ENCODE peak calls at places on chromosomes 13 and 19, in seven cellular contexts. G is neural crest cell, B is ecto neural progenitor cell, H is thoracic aorta, W is H7, S is C1 segment of cervical spinal cord, M is hypothalamus. E is an unnamed sample.

GRCh38 chr13:43785681-43786471 is 896 bp downstream of the ENOX1 start:
- DNase-seq in H (peak), B (peak), G (peak), S (peak), M (peak), W (peak), E (no peak)

GRCh38 chr19:29326351-29326750 is 113.4 kb upstream of the UQCRFS1 start:
- DNase-seq in W (peak), H (no peak), B (peak), G (no peak), M (no peak), S (no peak), E (no peak)

GRCh38 chr19:11555246-11555645 is 3.8 kb downstream of the ELOF1 start:
- DNase-seq in W (no peak), H (no peak), G (no peak), S (no peak), B (no peak), M (no peak), E (no peak)

GRCh38 chr19:3570619-3571018 is 2.1 kb upstream of the HMG20B start:
- DNase-seq in B (no peak), G (no peak), S (no peak), H (no peak), W (no peak), M (peak), E (no peak)

GRCh38 chr13:36193151-36193855 is 21.1 kb downstream of the SOHLH2 start:
- DNase-seq in G (no peak), H (no peak), B (no peak), S (no peak), W (no peak), M (no peak), E (peak)

GRCh38 chr19:49272204-49272603 is 52.8 kb downstream of the SLC6A16 start:
- DNase-seq in B (no peak), W (no peak), G (no peak), M (no peak), S (no peak), H (no peak), E (peak)

GRCh38 chr19:17090501-17091074 is 15.0 kb downstream of the MYO9B start:
- DNase-seq in S (no peak), B (no peak), W (no peak), G (no peak), H (no peak), M (peak), E (no peak)

GRCh38 chr19:10551698-10552301 is 8.1 kb downstream of the ATG4D start:
- DNase-seq in S (no peak), H (no peak), G (no peak), B (no peak), M (no peak), W (peak), E (no peak)

GRCh38 chr19:49690656-49691242 is at the start of gene CPT1C:
- DNase-seq in H (no peak), W (peak), M (peak), S (no peak), G (peak), B (peak), E (no peak)

GRCh38 chr13:52743988-52744387 is 4.4 kb upstream of the CNMD start:
- DNase-seq in G (no peak), W (no peak), M (no peak), H (no peak), B (no peak), S (no peak), E (no peak)

GRCh38 chr19:24099829-24100228 is 12.8 kb downstream of the ZNF254 start:
- DNase-seq in B (no peak), H (no peak), M (no peak), S (no peak), W (no peak), G (no peak), E (no peak)

GRCh38 chr19:30783212-30783611 is 411.0 kb downstream of the ZNF536 start:
- DNase-seq in B (no peak), W (no peak), M (no peak), H (no peak), G (no peak), S (no peak), E (no peak)

GRCh38 chr13:57633950-57634828 is 2.6 kb downstream of the PCDH17 start:
- DNase-seq in B (peak), H (no peak), S (no peak), G (peak), M (peak), W (peak), E (no peak)

GRCh38 chr13:50589651-50590054 is 253.8 kb downstream of the DLEU7 start:
- DNase-seq in B (no peak), S (no peak), G (no peak), W (no peak), H (no peak), M (no peak), E (peak)

GRCh38 chr19:7227735-7228134 is 66.5 kb downstream of the INSR start:
- DNase-seq in G (no peak), H (no peak), W (no peak), S (no peak), M (no peak), B (no peak), E (no peak)

GRCh38 chr13:75473472-75473871 is 8.5 kb downstream of the TBC1D4 start:
- DNase-seq in H (no peak), G (no peak), W (no peak), B (no peak), S (no peak), M (no peak), E (no peak)

GRCh38 chr13:24264976-24265375 is 44.4 kb upstream of the C1QTNF9 start:
- DNase-seq in S (no peak), H (no peak), M (no peak), W (no peak), G (no peak), B (no peak), E (no peak)

GRCh38 chr13:36363464-36363863 is 17.3 kb upstream of the SPART start:
- DNase-seq in M (no peak), G (no peak), H (no peak), S (no peak), B (no peak), W (no peak), E (no peak)

GRCh38 chr19:17441241-17442135 is 7.0 kb downstream of the TMEM221 start:
- DNase-seq in S (no peak), G (peak), B (no peak), H (no peak), W (peak), M (no peak), E (no peak)

GRCh38 chr19:38361633-38362075 is 12.7 kb upstream of the PSMD8 start:
- DNase-seq in G (peak), W (peak), B (peak), M (peak), S (no peak), H (no peak), E (no peak)

GRCh38 chr13:110944121-110944967 is 29.5 kb upstream of the ANKRD10 start:
- DNase-seq in B (no peak), W (peak), S (no peak), G (no peak), H (no peak), M (no peak), E (no peak)

GRCh38 chr19:38252935-38253691 is 3.1 kb downstream of the PPP1R14A start:
- DNase-seq in H (peak), B (no peak), W (peak), S (peak), G (no peak), M (peak), E (no peak)

GRCh38 chr19:17052439-17052838 is 22.8 kb downstream of the HAUS8 start:
- DNase-seq in W (peak), B (no peak), S (no peak), M (peak), H (no peak), G (peak), E (no peak)

GRCh38 chr13:29771247-29771646 is 79.2 kb downstream of the UBL3 start:
- DNase-seq in W (no peak), S (no peak), B (no peak), H (no peak), M (no peak), G (no peak), E (peak)

GRCh38 chr13:35818577-35819165 is 312.5 kb downstream of the DCLK1 start:
- DNase-seq in G (no peak), M (no peak), S (no peak), H (no peak), B (no peak), W (peak), E (peak)

E was measured in epithelial cell of proximal tubule.